ENCODE peak calls at places on chromosome 19, in six cellular contexts. L is tibial nerve, E is ovary, Z is left ventricle myocardium inferior, J is upper lobe of right lung, T is right lobe of liver. B is an unnamed sample.

GRCh38 chr19:6800991-6801396 is 28.5 kb downstream of the VAV1 start:
- DNase-seq in L (no peak), E (no peak), Z (no peak), J (no peak), T (no peak), B (no peak)

GRCh38 chr19:5125797-5126497 is 157.0 kb downstream of the KDM4B start:
- DNase-seq in L (no peak), E (no peak), Z (no peak), J (no peak), T (no peak), B (no peak)

GRCh38 chr19:46604781-46605355 is 3.7 kb downstream of the CALM3 start:
- DNase-seq in L (peak; percentile 21), E (no peak), Z (no peak), J (peak; percentile 42), T (peak; percentile 68), B (no peak)

GRCh38 chr19:10898633-10899032 is 27.3 kb downstream of the CARM1 start:
- DNase-seq in L (no peak), E (no peak), Z (no peak), J (no peak), T (no peak), B (no peak)

GRCh38 chr19:45591004-45591637 is 6.5 kb upstream of the OPA3 start:
- DNase-seq in L (no peak), E (no peak), Z (no peak), J (peak; percentile 75), T (peak; percentile 63), B (no peak)

GRCh38 chr19:32688315-32688714 is 3.3 kb upstream of the NUDT19 start:
- DNase-seq in L (no peak), E (no peak), Z (peak; percentile 29), J (no peak), T (no peak), B (no peak)

GRCh38 chr19:5536337-5536894 is 31.3 kb downstream of the TINCR start:
- DNase-seq in L (no peak), E (peak; percentile 26), Z (peak; percentile 79), J (peak; percentile 80), T (no peak), B (peak; percentile 52)

GRCh38 chr19:35063940-35064818 is 22.7 kb downstream of the HPN start:
- DNase-seq in L (no peak), E (no peak), Z (no peak), J (no peak), T (no peak), B (no peak)

GRCh38 chr19:36113895-36114762 is 546 bp downstream of the POLR2I start:
- DNase-seq in L (no peak), E (peak; percentile 54), Z (no peak), J (no peak), T (no peak), B (peak; percentile 69)

GRCh38 chr19:36030264-36031148 is 2.2 kb downstream of the CLIP3 start:
- DNase-seq in L (no peak), E (no peak), Z (no peak), J (no peak), T (peak; percentile 51), B (no peak)

GRCh38 chr19:4776436-4777205 is 14.9 kb upstream of the FEM1A start:
- DNase-seq in L (no peak), E (no peak), Z (no peak), J (no peak), T (no peak), B (no peak)

GRCh38 chr19:7925171-7925837 is 631 bp downstream of the CTXN1 start:
- DNase-seq in L (no peak), E (peak; percentile 64), Z (peak; percentile 50), J (peak; percentile 85), T (peak; percentile 61), B (peak; percentile 91)

GRCh38 chr19:46392252-46392801 is 21.0 kb downstream of the CCDC8 start:
- DNase-seq in L (no peak), E (no peak), Z (no peak), J (peak; percentile 66), T (peak; percentile 17), B (peak; percentile 20)

GRCh38 chr19:38362076-38362945 is 12.1 kb upstream of the PSMD8 start:
- DNase-seq in L (peak; percentile 43), E (peak; percentile 42), Z (peak; percentile 85), J (peak; percentile 96), T (peak; percentile 79), B (peak; percentile 87)

GRCh38 chr19:1237754-1238372 is at the start of gene CBARP:
- DNase-seq in L (no peak), E (peak; percentile 52), Z (peak; percentile 44), J (peak; percentile 66), T (no peak), B (no peak)

GRCh38 chr19:1240925-1241324 is 626 bp upstream of the ATP5F1D start:
- DNase-seq in L (no peak), E (no peak), Z (no peak), J (no peak), T (no peak), B (no peak)

GRCh38 chr19:1238373-1239303 is 833 bp upstream of the CBARP start:
- DNase-seq in L (no peak), E (no peak), Z (no peak), J (peak; percentile 65), T (no peak), B (no peak)

GRCh38 chr19:1239796-1240737 is 1.5 kb upstream of the ATP5F1D start:
- DNase-seq in L (peak; percentile 79), E (peak; percentile 91), Z (peak; percentile 90), J (peak; percentile 93), T (peak; percentile 88), B (peak; percentile 92)

DNA sequence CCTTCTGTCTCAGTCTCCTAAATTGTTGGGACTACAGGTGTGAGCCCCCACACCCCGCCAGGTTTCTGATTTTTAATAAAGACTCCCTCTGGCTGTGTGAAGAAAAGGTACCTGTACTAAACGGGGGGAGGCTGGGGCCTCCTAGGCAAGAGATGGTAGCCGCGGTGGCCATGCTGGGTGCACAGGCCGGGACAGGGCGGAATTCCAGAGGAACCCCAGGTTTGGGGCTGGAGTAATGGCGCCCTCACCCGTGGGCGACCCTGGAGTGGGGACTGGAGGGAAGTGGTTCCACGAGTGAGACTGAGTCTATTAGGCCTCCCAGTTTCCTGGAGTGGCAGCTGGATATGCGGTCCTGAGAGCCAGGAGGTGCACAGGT is 1.6 kb upstream of the CBARP start:
- DNase-seq in L (no peak), E (no peak), Z (no peak), J (no peak), T (no peak), B (no peak)
- H3K4me1 ChIP-seq in L (peaks cover 76% of the 10 kb centered on the region), E (peaks cover 17% of the 10 kb centered on the region), Z (peaks cover 68% of the 10 kb centered on the region), J (peaks cover 40% of the 10 kb centered on the region), T (peaks cover 45% of the 10 kb centered on the region), B (peaks cover 6% of the 10 kb centered on the region)

DNA sequence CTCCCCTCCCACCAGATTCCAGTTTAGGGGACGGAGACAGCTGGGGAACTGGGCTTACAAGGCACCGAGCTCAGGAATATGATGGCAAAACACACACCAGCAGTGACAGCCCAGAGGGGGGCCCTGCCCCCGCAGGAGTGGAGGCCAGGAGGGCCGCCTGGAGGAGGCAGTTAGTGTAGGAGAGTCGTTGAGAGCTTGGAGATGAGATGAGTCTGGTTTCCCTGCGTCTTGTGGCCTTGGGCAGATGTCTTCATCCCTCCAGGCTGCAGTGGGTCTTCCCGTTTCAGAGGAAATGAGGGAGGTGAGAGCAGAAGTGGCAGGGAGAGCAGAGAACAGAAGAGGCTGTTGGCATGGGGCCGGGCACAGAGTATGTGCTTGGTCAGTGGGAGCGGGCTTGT is 4.9 kb downstream of the CELF5 start:
- DNase-seq in L (no peak), E (no peak), Z (no peak), J (no peak), T (no peak), B (no peak)
- H3K27me3 ChIP-seq in L (peaks cover 77% of the 10 kb centered on the region), E (no peaks in the 10 kb centered on the region), Z (peaks cover 90% of the 10 kb centered on the region), J (peaks cover 37% of the 10 kb centered on the region), T (peaks cover under 1% of the 10 kb centered on the region), B (peaks cover 24% of the 10 kb centered on the region)

GRCh38 chr19:48810151-48810550 is 678 bp downstream of the BCAT2 start:
- DNase-seq in L (no peak), E (no peak), Z (no peak), J (no peak), T (no peak), B (no peak)
- H3K27ac ChIP-seq in L (peak overlapping the region; percentile 89), E (no peak overlapping the region), Z (peak overlapping the region; percentile 91), J (peak overlapping the region; percentile 90), T (peak overlapping the region; percentile 95), B (no peak overlapping the region)

GRCh38 chr19:47781590-47782318 is 3.3 kb downstream of the SELENOW start:
- DNase-seq in L (peak; percentile 47), E (peak; percentile 63), Z (peak; percentile 50), J (no peak), T (peak; percentile 44), B (no peak)
- H3K4me1 ChIP-seq in L (peaks cover 56% of the 10 kb centered on the region), E (peaks cover 13% of the 10 kb centered on the region), Z (peaks cover 70% of the 10 kb centered on the region), J (peaks cover 29% of the 10 kb centered on the region), T (peaks cover 20% of the 10 kb centered on the region), B (peaks cover 13% of the 10 kb centered on the region)

GRCh38 chr19:42060117-42060516 is 9.9 kb downstream of the GRIK5 start:
- DNase-seq in L (no peak), E (no peak), Z (no peak), J (no peak), T (no peak), B (no peak)
- H3K27me3 ChIP-seq in L (no peaks in the 10 kb centered on the region), E (no peaks in the 10 kb centered on the region), Z (peaks cover 4% of the 10 kb centered on the region), J (no peaks in the 10 kb centered on the region), T (no peaks in the 10 kb centered on the region), B (no peaks in the 10 kb centered on the region)

GRCh38 chr19:13905634-13906524 is at the start of the genes BRME1 and CC2D1A:
- DNase-seq in L (peak; percentile 80), E (peak; percentile 88), Z (peak; percentile 94), J (peak; percentile 98), T (peak; percentile 96), B (peak; percentile 88)
- H3K27ac ChIP-seq in L (peak within 1 kb of the TSS; percentile 83), E (peak within 1 kb of the TSS; percentile 67), Z (peak within 1 kb of the TSS; percentile 74), J (peak within 1 kb of the TSS; percentile 86), T (peak within 1 kb of the TSS; percentile 79), B (peak within 1 kb of the TSS; percentile 60)

DNA sequence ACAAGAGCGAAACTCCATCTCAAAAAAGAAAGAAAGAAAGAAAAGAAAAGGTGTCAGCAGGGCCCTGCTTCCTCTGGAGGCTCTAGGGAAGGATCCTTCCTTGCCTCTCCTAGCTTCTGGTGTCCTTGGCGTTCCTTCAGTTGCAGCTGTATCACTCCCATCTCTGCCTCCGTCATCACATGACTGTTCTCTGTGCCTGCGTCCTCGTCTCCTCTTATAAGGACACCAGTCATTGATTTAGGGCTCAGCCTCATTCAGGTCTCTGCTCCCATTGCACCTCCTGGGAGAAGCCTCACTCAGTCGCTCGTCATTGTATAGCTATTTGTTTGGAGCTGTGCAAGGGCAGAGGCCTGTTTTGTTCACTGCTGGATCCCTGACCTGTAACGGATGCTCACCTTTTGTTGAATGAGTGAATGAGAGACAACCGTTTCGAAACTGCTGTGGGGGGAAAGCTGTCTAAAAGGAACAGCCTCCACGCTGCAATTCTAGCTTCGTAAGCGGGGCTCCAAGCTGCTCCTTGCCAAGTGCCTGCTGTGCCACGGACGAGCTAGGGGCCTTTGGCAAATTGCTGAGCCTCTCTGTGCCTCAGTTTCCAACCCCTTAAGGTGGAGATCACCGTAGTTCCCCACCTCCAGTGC is 17.1 kb downstream of the BRSK1 start:
- DNase-seq in L (no peak), E (no peak), Z (no peak), J (no peak), T (no peak), B (no peak)
- H3K4me1 ChIP-seq in L (peaks cover 11% of the 10 kb centered on the region), E (peaks cover 1% of the 10 kb centered on the region), Z (peaks cover 4% of the 10 kb centered on the region), J (peaks cover 7% of the 10 kb centered on the region), T (no peaks in the 10 kb centered on the region), B (no peaks in the 10 kb centered on the region)

B was measured in SJCRH30.